ENCODE peak calls at places on chromosomes 1 and 21, in six cellular contexts. V is endothelial cell; A is RWPE1; L is upper lobe of right lung; C is HFF-Myc; T is CD4-positive, alpha-beta T cell. B is an unnamed sample.

GRCh38 chr1:7474786-7475502 is 296.2 kb upstream of the VAMP3 start:
- DNase-seq in V (no peak), A (no peak), L (no peak), C (no peak), T (no peak), B (no peak)

GRCh38 chr1:73162576-73162975 is 880.2 kb upstream of the NEGR1 start:
- DNase-seq in V (no peak), A (no peak), L (no peak), C (no peak), T (no peak), B (no peak)

GRCh38 chr1:243325305-243325890 is 69.6 kb downstream of the SDCCAG8 start:
- DNase-seq in V (peak), A (peak), L (no peak), C (peak), T (no peak), B (no peak)

GRCh38 chr1:219514728-219515127 is 98.2 kb downstream of the ZC3H11B start:
- DNase-seq in V (no peak), A (no peak), L (no peak), C (no peak), T (no peak), B (no peak)

GRCh38 chr1:86913399-86913895 is 479 bp downstream of the SELENOF start:
- DNase-seq in V (peak), A (no peak), L (no peak), C (no peak), T (peak), B (no peak)

GRCh38 chr1:175477248-175477647 is 266.1 kb downstream of the TNR start:
- DNase-seq in V (no peak), A (no peak), L (no peak), C (no peak), T (no peak), B (no peak)

GRCh38 chr1:32764826-32765545 is 52.2 kb downstream of the YARS1 start:
- DNase-seq in V (no peak), A (no peak), L (no peak), C (no peak), T (no peak), B (no peak)

GRCh38 chr1:111738436-111739221 is 566 bp downstream of the INKA2 start:
- DNase-seq in V (peak), A (peak), L (peak), C (no peak), T (peak), B (no peak)

GRCh38 chr1:205456868-205457724 is 1.3 kb upstream of the BLACAT1 start:
- DNase-seq in V (no peak), A (no peak), L (no peak), C (no peak), T (no peak), B (peak)

GRCh38 chr1:167273027-167273800 is 52.5 kb downstream of the POU2F1 start:
- DNase-seq in V (no peak), A (no peak), L (no peak), C (peak), T (no peak), B (no peak)

GRCh38 chr21:26544208-26544607 is 28.9 kb downstream of the CYYR1 start:
- DNase-seq in V (no peak), A (peak), L (no peak), C (no peak), T (no peak), B (no peak)

GRCh38 chr1:92960395-92961130 is 699 bp downstream of the DIPK1A start:
- DNase-seq in V (peak), A (peak), L (peak), C (peak), T (peak), B (peak)

GRCh38 chr1:47424336-47424982 is 8.4 kb downstream of the FOXE3 start:
- DNase-seq in V (peak), A (peak), L (no peak), C (no peak), T (no peak), B (no peak)

GRCh38 chr1:45822644-45823043 is 19.2 kb downstream of the MAST2 start:
- DNase-seq in V (no peak), A (no peak), L (no peak), C (no peak), T (no peak), B (no peak)

GRCh38 chr1:151292207-151293030 is 10.3 kb downstream of the ZNF687 start:
- DNase-seq in V (no peak), A (no peak), L (no peak), C (no peak), T (no peak), B (peak)

GRCh38 chr1:27070390-27071048 is 57.9 kb upstream of the TENT5B start:
- DNase-seq in V (no peak), A (no peak), L (no peak), C (no peak), T (no peak), B (no peak)

GRCh38 chr1:42953182-42954180 is 5.2 kb downstream of the SLC2A1 start:
- DNase-seq in V (no peak), A (no peak), L (no peak), C (no peak), T (no peak), B (peak)

GRCh38 chr1:179493323-179493722 is 82.4 kb downstream of the NPHS2 start:
- DNase-seq in V (no peak), A (peak), L (no peak), C (no peak), T (no peak), B (no peak)

GRCh38 chr1:62271932-62272728 is 47.1 kb downstream of the KANK4 start:
- DNase-seq in V (peak), A (no peak), L (no peak), C (peak), T (peak), B (no peak)

GRCh38 chr1:52636701-52637695 is 4.0 kb downstream of the SHISAL2A start:
- DNase-seq in V (no peak), A (peak), L (no peak), C (no peak), T (peak), B (no peak)

GRCh38 chr1:27418326-27418761 is 25.9 kb downstream of the GPR3 start:
- DNase-seq in V (no peak), A (peak), L (no peak), C (peak), T (no peak), B (no peak)

GRCh38 chr1:63601061-63601460 is 7.8 kb downstream of the PGM1 start:
- DNase-seq in V (no peak), A (no peak), L (no peak), C (no peak), T (no peak), B (no peak)

GRCh38 chr1:115222616-115223402 is 115.2 kb downstream of the NGF start:
- DNase-seq in V (no peak), A (peak), L (no peak), C (no peak), T (no peak), B (no peak)

GRCh38 chr1:91502138-91502881 is 1.7 kb downstream of the CDC7 start:
- DNase-seq in V (no peak), A (no peak), L (no peak), C (no peak), T (no peak), B (no peak)

GRCh38 chr21:14773777-14774345 is 227.7 kb upstream of the SAMSN1 start:
- DNase-seq in V (peak), A (peak), L (no peak), C (no peak), T (peak), B (no peak)

GRCh38 chr1:164726235-164726634 is 167.3 kb downstream of the PBX1 start:
- DNase-seq in V (no peak), A (no peak), L (no peak), C (peak), T (no peak), B (no peak)

GRCh38 chr1:206930210-206930798 is 8.6 kb upstream of the FCMR start:
- DNase-seq in V (no peak), A (no peak), L (no peak), C (no peak), T (no peak), B (no peak)

GRCh38 chr1:4736254-4736653 is 81.8 kb downstream of the AJAP1 start:
- DNase-seq in V (no peak), A (no peak), L (no peak), C (no peak), T (no peak), B (no peak)

DNA sequence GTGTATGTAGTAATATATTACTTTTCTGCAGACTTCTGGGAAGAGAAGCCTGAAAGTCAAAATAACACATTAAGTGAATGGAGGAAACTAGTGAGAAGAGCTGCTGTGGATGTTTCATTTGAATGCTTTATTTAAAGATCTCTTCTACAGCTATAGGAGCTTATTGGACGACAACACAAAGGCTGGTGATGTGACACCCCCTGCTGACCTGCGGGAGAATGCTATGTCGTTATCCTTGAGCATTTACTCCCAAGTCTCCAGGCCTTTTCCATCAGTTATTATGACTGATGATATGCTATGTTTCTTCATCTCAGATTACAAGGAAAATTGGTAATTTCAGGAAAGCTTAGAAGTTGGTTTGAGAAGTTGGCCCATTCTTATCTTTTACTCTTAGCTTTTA is 22.3 kb upstream of the PLA2G4A start:
- DNase-seq in V (peak), A (peak), L (no peak), C (peak), T (no peak), B (no peak)
- TF ChIP-seq CTCF in V (peak), A (peak), L (peak), C (peak), T (no peak), B (peak)

DNA sequence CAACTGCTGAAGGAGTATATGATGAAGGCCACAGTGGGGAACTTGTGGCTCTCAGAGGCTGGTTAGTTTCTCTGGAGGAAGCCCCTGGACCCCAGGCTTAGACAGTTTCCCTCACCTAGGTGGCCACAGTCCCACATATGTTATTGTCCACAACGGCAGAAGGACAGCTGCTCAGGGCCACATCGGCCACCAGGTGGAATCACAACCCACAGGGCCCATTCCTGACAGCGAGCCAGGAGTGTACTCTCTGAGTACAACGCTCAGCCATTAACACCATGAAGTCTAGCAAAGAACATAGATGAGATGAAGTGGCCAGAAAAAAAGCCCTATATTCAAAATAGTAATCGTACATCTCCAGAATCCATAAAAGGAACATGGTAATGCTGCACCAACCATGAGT is 383.1 kb downstream of the HHAT start:
- DNase-seq in V (peak), A (no peak), L (no peak), C (no peak), T (no peak), B (no peak)
- TF ChIP-seq CTCF in V (no peak), A (no peak), L (no peak), C (no peak), T (no peak), B (peak)

GRCh38 chr1:19731311-19731821 is 66.7 kb downstream of the HTR6 start:
- DNase-seq in V (no peak), A (no peak), L (no peak), C (no peak), T (no peak), B (no peak)

GRCh38 chr1:19728413-19729145 is 63.9 kb downstream of the HTR6 start:
- DNase-seq in V (no peak), A (no peak), L (no peak), C (no peak), T (no peak), B (no peak)

GRCh38 chr1:19733615-19734014 is 66.1 kb downstream of the TMCO4 start:
- DNase-seq in V (no peak), A (no peak), L (no peak), C (no peak), T (no peak), B (no peak)

GRCh38 chr1:19730232-19730631 is 65.6 kb downstream of the HTR6 start:
- DNase-seq in V (no peak), A (no peak), L (no peak), C (no peak), T (no peak), B (no peak)

GRCh38 chr1:19730793-19731192 is 66.1 kb downstream of the HTR6 start:
- DNase-seq in V (no peak), A (no peak), L (no peak), C (no peak), T (no peak), B (peak)
- TF ChIP-seq CTCF in V (no peak), A (no peak), L (no peak), C (no peak), T (no peak), B (peak)

DNA sequence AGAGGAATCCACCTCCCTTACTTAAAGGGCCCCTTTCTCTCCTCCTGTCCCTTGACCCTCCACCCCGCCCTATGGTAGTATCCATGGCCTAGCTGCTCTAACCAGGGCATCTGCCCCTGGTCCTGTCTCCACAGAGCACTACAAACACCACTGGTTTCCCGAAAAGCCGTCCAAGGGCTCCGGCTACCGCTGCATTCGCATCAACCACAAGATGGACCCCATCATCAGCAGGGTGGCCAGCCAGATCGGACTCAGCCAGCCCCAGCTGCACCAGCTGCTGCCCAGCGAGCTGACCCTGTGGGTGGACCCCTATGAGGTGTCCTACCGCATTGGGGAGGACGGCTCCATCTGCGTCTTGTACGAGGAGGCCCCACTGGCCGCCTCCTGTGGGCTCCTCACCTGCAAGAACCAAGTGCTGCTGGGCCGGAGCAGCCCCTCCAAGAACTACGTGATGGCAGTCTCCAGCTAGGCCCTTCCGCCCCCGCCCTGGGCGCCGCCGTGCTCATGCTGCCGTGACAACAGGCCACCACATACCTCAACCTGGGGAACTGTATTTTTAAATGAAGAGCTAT is 1.7 kb downstream of the BTG2 start:
- DNase-seq in V (no peak), A (no peak), L (peak), C (no peak), T (peak), B (no peak)
- TF ChIP-seq CTCF in V (no peak), A (peak), L (no peak), C (no peak), T (no peak), B (no peak)

GRCh38 chr21:39095681-39096080 is 87.6 kb downstream of the PSMG1 start:
- DNase-seq in V (no peak), A (no peak), L (no peak), C (no peak), T (no peak), B (no peak)

GRCh38 chr21:39097981-39098380 is 85.3 kb downstream of the PSMG1 start:
- DNase-seq in V (no peak), A (no peak), L (no peak), C (no peak), T (no peak), B (no peak)

GRCh38 chr21:39094847-39095525 is 88.3 kb downstream of the PSMG1 start:
- DNase-seq in V (no peak), A (no peak), L (no peak), C (no peak), T (no peak), B (no peak)

GRCh38 chr21:39097335-39097861 is 85.9 kb downstream of the PSMG1 start:
- DNase-seq in V (no peak), A (no peak), L (no peak), C (no peak), T (no peak), B (no peak)

DNA sequence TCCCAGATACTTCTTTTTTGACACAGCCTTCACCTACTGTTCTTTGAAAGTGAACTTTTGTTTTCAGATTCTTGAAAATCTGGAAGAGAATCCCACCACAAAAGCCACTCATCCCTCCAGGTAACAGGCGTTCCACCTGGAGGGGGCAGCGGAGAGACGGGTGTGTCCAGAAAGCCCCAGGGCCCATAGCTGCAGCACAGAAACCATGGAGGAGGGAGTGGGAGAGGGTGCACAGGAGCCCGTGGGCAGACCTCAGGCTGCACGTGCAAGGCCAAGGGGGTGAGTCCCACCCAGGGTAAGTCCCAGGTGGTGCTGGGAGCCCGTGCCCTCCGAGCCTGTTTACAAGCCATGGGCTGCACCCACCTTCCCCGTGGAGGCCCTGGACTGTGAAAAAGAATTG is 86.5 kb downstream of the PSMG1 start:
- DNase-seq in V (no peak), A (no peak), L (no peak), C (no peak), T (no peak), B (no peak)
- TF ChIP-seq CTCF in V (no peak), A (no peak), L (no peak), C (peak), T (no peak), B (peak)

GRCh38 chr1:117826119-117826518 is 103.3 kb downstream of the GDAP2 start:
- DNase-seq in V (no peak), A (no peak), L (no peak), C (no peak), T (no peak), B (no peak)

GRCh38 chr1:117830222-117830621 is 99.2 kb downstream of the GDAP2 start:
- DNase-seq in V (no peak), A (no peak), L (no peak), C (no peak), T (no peak), B (no peak)

GRCh38 chr1:117825414-117825813 is 104.0 kb downstream of the GDAP2 start:
- DNase-seq in V (no peak), A (no peak), L (no peak), C (no peak), T (no peak), B (no peak)

GRCh38 chr1:117826551-117827078 is 102.8 kb downstream of the GDAP2 start:
- DNase-seq in V (no peak), A (peak), L (no peak), C (peak), T (no peak), B (no peak)

GRCh38 chr1:117828206-117828605 is 101.2 kb downstream of the GDAP2 start:
- DNase-seq in V (no peak), A (no peak), L (no peak), C (no peak), T (no peak), B (no peak)
- TF ChIP-seq CTCF in V (no peak), A (no peak), L (no peak), C (no peak), T (no peak), B (no peak)

DNA sequence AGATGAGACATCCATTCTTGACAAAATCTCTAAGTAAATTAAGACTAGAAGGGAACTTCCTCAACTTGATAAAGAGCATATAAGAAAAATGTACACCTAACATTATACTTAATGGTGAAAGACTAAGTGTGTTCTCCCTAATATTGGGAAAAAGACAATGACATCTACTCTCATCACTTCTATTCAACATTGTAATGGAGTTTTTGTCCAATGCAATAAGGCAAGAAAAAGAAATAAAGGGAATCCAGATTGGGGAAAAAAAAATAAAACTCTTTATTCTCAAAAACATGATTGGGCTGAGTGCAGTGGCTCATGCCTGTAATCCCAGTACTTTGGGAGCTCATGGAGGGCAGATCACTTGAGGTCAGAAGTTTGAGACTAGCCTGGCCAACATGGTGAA is 131.1 kb upstream of the JUN start:
- DNase-seq in V (no peak), A (no peak), L (no peak), C (no peak), T (no peak), B (no peak)
- TF ChIP-seq CTCF in V (no peak), A (no peak), L (no peak), C (no peak), T (no peak), B (no peak)